ENCODE peak calls at places on chromosomes 5 and 9, in five cellular contexts. One of them, this sample, is unnamed.
A peak's percentile ranks its signal among the peaks of the same experiment; 100 is the strongest.

GRCh38 chr9:75903785-75904360 is 13.4 kb downstream of the PCSK5 start:
- DNase-seq in fibroblast of lung: no peak
- DNase-seq in A673: no peak
- DNase-seq in GM23248: peak; percentile 41
- DNase-seq in ovary: no peak
- DNase-seq in this sample: no peak

GRCh38 chr5:75047356-75047755 is 5.0 kb downstream of the GCNT4 start:
- DNase-seq in fibroblast of lung: no peak
- DNase-seq in A673: no peak
- DNase-seq in GM23248: no peak
- DNase-seq in ovary: no peak
- DNase-seq in this sample: no peak

GRCh38 chr5:16894236-16895057 is 41.6 kb downstream of the MYO10 start:
- DNase-seq in fibroblast of lung: peak; percentile 93
- DNase-seq in A673: peak; percentile 96
- DNase-seq in GM23248: peak; percentile 78
- DNase-seq in ovary: no peak
- DNase-seq in this sample: no peak

GRCh38 chr5:146042628-146043279 is 62.6 kb downstream of the PLAC8L1 start:
- DNase-seq in fibroblast of lung: peak; percentile 54
- DNase-seq in A673: peak; percentile 31
- DNase-seq in GM23248: peak; percentile 36
- DNase-seq in ovary: no peak
- DNase-seq in this sample: no peak

GRCh38 chr5:171162602-171163001 is 146.4 kb upstream of the TLX3 start:
- DNase-seq in fibroblast of lung: peak; percentile 17
- DNase-seq in A673: peak; percentile 33
- DNase-seq in GM23248: peak; percentile 19
- DNase-seq in ovary: no peak
- DNase-seq in this sample: no peak

GRCh38 chr5:176184608-176185132 is 53.6 kb upstream of the SIMC1 start:
- DNase-seq in fibroblast of lung: no peak
- DNase-seq in A673: no peak
- DNase-seq in GM23248: no peak
- DNase-seq in ovary: no peak
- DNase-seq in this sample: no peak

GRCh38 chr5:147348046-147348445 is 113.2 kb downstream of the STK32A start:
- DNase-seq in fibroblast of lung: peak; percentile 11
- DNase-seq in A673: no peak
- DNase-seq in GM23248: peak; percentile 50
- DNase-seq in ovary: no peak
- DNase-seq in this sample: no peak

GRCh38 chr9:131980267-131980916 is 99.3 kb downstream of the MED27 start:
- DNase-seq in fibroblast of lung: no peak
- DNase-seq in A673: no peak
- DNase-seq in GM23248: no peak
- DNase-seq in ovary: no peak
- DNase-seq in this sample: no peak

GRCh38 chr5:30453168-30453567 is 740.3 kb upstream of the CDH6 start:
- DNase-seq in fibroblast of lung: no peak
- DNase-seq in A673: no peak
- DNase-seq in GM23248: no peak
- DNase-seq in ovary: no peak
- DNase-seq in this sample: no peak

GRCh38 chr9:83307051-83307724 is 231.0 kb downstream of the FRMD3 start:
- DNase-seq in fibroblast of lung: no peak
- DNase-seq in A673: no peak
- DNase-seq in GM23248: peak; percentile 18
- DNase-seq in ovary: no peak
- DNase-seq in this sample: no peak

GRCh38 chr5:93956006-93956405 is 214.6 kb upstream of the POU5F2 start:
- DNase-seq in fibroblast of lung: no peak
- DNase-seq in A673: no peak
- DNase-seq in GM23248: no peak
- DNase-seq in ovary: no peak
- DNase-seq in this sample: no peak

GRCh38 chr9:96417610-96418073 is 528 bp downstream of the ZNF367 start:
- DNase-seq in fibroblast of lung: no peak
- DNase-seq in A673: no peak
- DNase-seq in GM23248: peak; percentile 59
- DNase-seq in ovary: no peak
- DNase-seq in this sample: peak; percentile 65

GRCh38 chr9:34556231-34556525 is 33.3 kb downstream of the CNTFR start:
- DNase-seq in fibroblast of lung: no peak
- DNase-seq in A673: no peak
- DNase-seq in GM23248: no peak
- DNase-seq in ovary: no peak
- DNase-seq in this sample: no peak

GRCh38 chr9:109064963-109065701 is 51.8 kb upstream of the CTNNAL1 start:
- DNase-seq in fibroblast of lung: no peak
- DNase-seq in A673: no peak
- DNase-seq in GM23248: peak; percentile 64
- DNase-seq in ovary: no peak
- DNase-seq in this sample: no peak

GRCh38 chr5:171365351-171365750 is 22.3 kb upstream of the NPM1 start:
- DNase-seq in fibroblast of lung: peak; percentile 21
- DNase-seq in A673: peak; percentile 40
- DNase-seq in GM23248: peak; percentile 20
- DNase-seq in ovary: no peak
- DNase-seq in this sample: no peak

GRCh38 chr9:36207016-36207415 is 16.3 kb downstream of the CLTA start:
- DNase-seq in fibroblast of lung: no peak
- DNase-seq in A673: peak; percentile 11
- DNase-seq in GM23248: peak; percentile 83
- DNase-seq in ovary: no peak
- DNase-seq in this sample: no peak

GRCh38 chr9:136046555-136046921 is 48.6 kb downstream of the NACC2 start:
- DNase-seq in fibroblast of lung: no peak
- DNase-seq in A673: no peak
- DNase-seq in GM23248: no peak
- DNase-seq in ovary: no peak
- DNase-seq in this sample: no peak

GRCh38 chr5:1724822-1725602 is 74.6 kb downstream of the MRPL36 start:
- DNase-seq in fibroblast of lung: peak; percentile 4
- DNase-seq in A673: no peak
- DNase-seq in GM23248: no peak
- DNase-seq in ovary: no peak
- DNase-seq in this sample: peak; percentile 44

GRCh38 chr5:14331377-14331776 is 188.2 kb downstream of the TRIO start:
- DNase-seq in fibroblast of lung: no peak
- DNase-seq in A673: no peak
- DNase-seq in GM23248: no peak
- DNase-seq in ovary: no peak
- DNase-seq in this sample: no peak

GRCh38 chr9:131869312-131869711 is 129.4 kb upstream of the RAPGEF1 start:
- DNase-seq in fibroblast of lung: no peak
- DNase-seq in A673: no peak
- DNase-seq in GM23248: no peak
- DNase-seq in ovary: no peak
- DNase-seq in this sample: no peak

GRCh38 chr9:109450346-109450745 is 47.8 kb downstream of the PTPN3 start:
- DNase-seq in fibroblast of lung: no peak
- DNase-seq in A673: no peak
- DNase-seq in GM23248: peak; percentile 62
- DNase-seq in ovary: no peak
- DNase-seq in this sample: no peak

GRCh38 chr5:2750026-2750757 is 1.3 kb downstream of the IRX2 start:
- DNase-seq in fibroblast of lung: no peak
- DNase-seq in A673: no peak
- DNase-seq in GM23248: peak; percentile 77
- DNase-seq in ovary: no peak
- DNase-seq in this sample: peak; percentile 55

GRCh38 chr9:101702257-101702656 is 36.2 kb downstream of the GRIN3A start:
- DNase-seq in fibroblast of lung: no peak
- DNase-seq in A673: no peak
- DNase-seq in GM23248: no peak
- DNase-seq in ovary: no peak
- DNase-seq in this sample: no peak

GRCh38 chr5:132256086-132256782 is 1.3 kb upstream of the PDLIM4 start:
- DNase-seq in fibroblast of lung: no peak
- DNase-seq in A673: no peak
- DNase-seq in GM23248: no peak
- DNase-seq in ovary: peak; percentile 18
- DNase-seq in this sample: no peak

GRCh38 chr9:79492092-79492995 is 79.4 kb upstream of the TLE4 start:
- DNase-seq in fibroblast of lung: no peak
- DNase-seq in A673: no peak
- DNase-seq in GM23248: no peak
- DNase-seq in ovary: no peak
- DNase-seq in this sample: no peak

GRCh38 chr9:89799221-89799620 is 194.4 kb downstream of the GADD45G start:
- DNase-seq in fibroblast of lung: no peak
- DNase-seq in A673: no peak
- DNase-seq in GM23248: no peak
- DNase-seq in ovary: no peak
- DNase-seq in this sample: no peak

GRCh38 chr5:72305194-72306142 is 14.6 kb downstream of the MRPS27 start:
- DNase-seq in fibroblast of lung: no peak
- DNase-seq in A673: no peak
- DNase-seq in GM23248: no peak
- DNase-seq in ovary: no peak
- DNase-seq in this sample: no peak

GRCh38 chr5:1011226-1011631 is 2.6 kb downstream of the NKD2 start:
- DNase-seq in fibroblast of lung: no peak
- DNase-seq in A673: peak; percentile 34
- DNase-seq in GM23248: no peak
- DNase-seq in ovary: no peak
- DNase-seq in this sample: peak; percentile 56

GRCh38 chr9:27664136-27664819 is 91.0 kb upstream of the C9orf72 start:
- DNase-seq in fibroblast of lung: no peak
- DNase-seq in A673: no peak
- DNase-seq in GM23248: no peak
- DNase-seq in ovary: no peak
- DNase-seq in this sample: no peak

GRCh38 chr5:106171132-106171531 is 1499.6 kb downstream of the EFNA5 start:
- DNase-seq in fibroblast of lung: no peak
- DNase-seq in A673: peak; percentile 3
- DNase-seq in GM23248: no peak
- DNase-seq in ovary: no peak
- DNase-seq in this sample: no peak

GRCh38 chr9:108813951-108814601 is 41.7 kb downstream of the ACTL7B start:
- DNase-seq in fibroblast of lung: peak; percentile 38
- DNase-seq in A673: peak; percentile 61
- DNase-seq in GM23248: peak; percentile 77
- DNase-seq in ovary: no peak
- DNase-seq in this sample: no peak

GRCh38 chr9:131642496-131643083 is 97.3 kb downstream of the PRRT1B start:
- DNase-seq in fibroblast of lung: no peak
- DNase-seq in A673: no peak
- DNase-seq in GM23248: no peak
- DNase-seq in ovary: no peak
- DNase-seq in this sample: no peak

GRCh38 chr5:56610093-56610698 is 205.2 kb upstream of the MAP3K1 start:
- DNase-seq in fibroblast of lung: no peak
- DNase-seq in A673: no peak
- DNase-seq in GM23248: no peak
- DNase-seq in ovary: no peak
- DNase-seq in this sample: no peak

GRCh38 chr9:13860019-13860418 is 453.9 kb downstream of the NFIB start:
- DNase-seq in fibroblast of lung: peak; percentile 67
- DNase-seq in A673: no peak
- DNase-seq in GM23248: no peak
- DNase-seq in ovary: no peak
- DNase-seq in this sample: no peak

GRCh38 chr9:104795082-104795481 is 31.2 kb downstream of the NIPSNAP3B start:
- DNase-seq in fibroblast of lung: peak; percentile 24
- DNase-seq in A673: no peak
- DNase-seq in GM23248: peak; percentile 28
- DNase-seq in ovary: no peak
- DNase-seq in this sample: no peak

GRCh38 chr5:139648205-139649081 is at the start of gene CXXC5:
- DNase-seq in fibroblast of lung: peak; percentile 86
- DNase-seq in A673: peak; percentile 93
- DNase-seq in GM23248: peak; percentile 90
- DNase-seq in ovary: peak; percentile 75
- DNase-seq in this sample: peak; percentile 89
- H3K4me1 ChIP-seq in fibroblast of lung: peaks cover 15% of the 10 kb centered on the region
- H3K4me1 ChIP-seq in A673: peaks cover 32% of the 10 kb centered on the region
- H3K4me1 ChIP-seq in GM23248: peaks cover 26% of the 10 kb centered on the region
- H3K4me1 ChIP-seq in ovary: peaks cover 12% of the 10 kb centered on the region
- H3K4me1 ChIP-seq in this sample: peaks cover 58% of the 10 kb centered on the region

GRCh38 chr5:143541943-143542797 is 138.7 kb upstream of the NR3C1 start:
- DNase-seq in fibroblast of lung: no peak
- DNase-seq in A673: no peak
- DNase-seq in GM23248: no peak
- DNase-seq in ovary: no peak
- DNase-seq in this sample: no peak
- H3K27ac ChIP-seq in fibroblast of lung: no peak overlapping the region
- H3K27ac ChIP-seq in A673: no peak overlapping the region
- H3K27ac ChIP-seq in GM23248: no peak overlapping the region
- H3K27ac ChIP-seq in ovary: no peak overlapping the region
- H3K27ac ChIP-seq in this sample: no peak overlapping the region

GRCh38 chr9:134236001-134236421 is 71.6 kb upstream of the RNU6ATAC start:
- DNase-seq in fibroblast of lung: peak; percentile 24
- DNase-seq in A673: no peak
- DNase-seq in GM23248: peak; percentile 43
- DNase-seq in ovary: no peak
- DNase-seq in this sample: no peak
- H3K4me3 ChIP-seq in fibroblast of lung: no peak overlapping the region
- H3K4me3 ChIP-seq in A673: no peak overlapping the region
- H3K4me3 ChIP-seq in GM23248: no peak overlapping the region
- H3K4me3 ChIP-seq in ovary: no peak overlapping the region
- H3K4me3 ChIP-seq in this sample: no peak overlapping the region

GRCh38 chr5:123515904-123516303 is 3.9 kb downstream of the CSNK1G3 start:
- DNase-seq in fibroblast of lung: no peak
- DNase-seq in A673: no peak
- DNase-seq in GM23248: no peak
- DNase-seq in ovary: no peak
- DNase-seq in this sample: no peak

GRCh38 chr5:123517479-123517878 is 5.5 kb downstream of the CSNK1G3 start:
- DNase-seq in fibroblast of lung: no peak
- DNase-seq in A673: no peak
- DNase-seq in GM23248: no peak
- DNase-seq in ovary: no peak
- DNase-seq in this sample: no peak

GRCh38 chr5:123514615-123515355 is 2.8 kb downstream of the CSNK1G3 start:
- DNase-seq in fibroblast of lung: no peak
- DNase-seq in A673: no peak
- DNase-seq in GM23248: peak; percentile 34
- DNase-seq in ovary: no peak
- DNase-seq in this sample: no peak

GRCh38 chr5:123520677-123521247 is 8.8 kb downstream of the CSNK1G3 start:
- DNase-seq in fibroblast of lung: no peak
- DNase-seq in A673: no peak
- DNase-seq in GM23248: no peak
- DNase-seq in ovary: no peak
- DNase-seq in this sample: no peak

DNA sequence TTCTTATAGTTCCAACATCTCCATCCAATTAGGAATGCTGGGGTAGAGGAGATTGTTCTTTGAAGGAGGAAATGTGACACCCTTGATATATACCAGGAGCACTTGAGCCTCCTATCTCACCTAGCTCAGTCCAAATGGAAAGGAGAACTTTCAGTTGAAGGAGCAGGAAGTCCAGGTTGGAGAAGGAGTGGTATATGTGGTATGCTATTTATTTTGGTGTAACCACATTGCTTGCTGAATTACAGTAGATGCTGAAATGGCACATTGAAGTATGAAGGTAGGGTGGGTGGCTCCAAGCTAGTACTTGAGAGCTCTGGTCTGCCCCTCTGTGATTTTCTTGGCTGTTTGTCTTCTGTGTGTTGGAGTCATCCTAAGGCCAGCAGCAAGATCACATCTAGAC is 6.1 kb downstream of the CSNK1G3 start:
- DNase-seq in fibroblast of lung: no peak
- DNase-seq in A673: no peak
- DNase-seq in GM23248: no peak
- DNase-seq in ovary: no peak
- DNase-seq in this sample: no peak
- H3K4me1 ChIP-seq in fibroblast of lung: no peaks in the 10 kb centered on the region
- H3K4me1 ChIP-seq in A673: peaks cover 16% of the 10 kb centered on the region
- H3K4me1 ChIP-seq in GM23248: peaks cover 28% of the 10 kb centered on the region
- H3K4me1 ChIP-seq in ovary: no peaks in the 10 kb centered on the region
- H3K4me1 ChIP-seq in this sample: peaks cover 23% of the 10 kb centered on the region

This sample was measured in lower lobe of right lung.